ENCODE peak calls at places on chromosomes 2 and 18, in ten cellular contexts. K, Z, T, P, B, D, Q, H, R and U are unnamed samples.

GRCh38 chr2:224574423-224575084 is 10.6 kb downstream of the CUL3 start:
- DNase-seq in K (no peak), Z (no peak), T (no peak), P (no peak), B (no peak), D (no peak), Q (no peak), H (no peak), R (no peak), U (no peak)

GRCh38 chr2:187264612-187265011 is 183.4 kb downstream of the CALCRL start:
- DNase-seq in K (no peak), Z (no peak), T (no peak), P (no peak), B (no peak), D (no peak), Q (no peak), H (no peak), R (no peak), U (no peak)

GRCh38 chr2:25960396-25960795 is 21.9 kb downstream of the KIF3C start:
- DNase-seq in K (no peak), Z (no peak), T (no peak), P (no peak), B (no peak), D (no peak), Q (no peak), H (no peak), R (no peak), U (peak; percentile 53)

GRCh38 chr2:240557101-240557751 is 562 bp downstream of the ANKMY1 start:
- DNase-seq in K (no peak), Z (no peak), T (peak; percentile 58), P (no peak), B (no peak), D (no peak), Q (no peak), H (no peak), R (no peak), U (no peak)

GRCh38 chr2:113251118-113251517 is 27.6 kb downstream of the PAX8 start:
- DNase-seq in K (no peak), Z (no peak), T (no peak), P (no peak), B (no peak), D (no peak), Q (no peak), H (no peak), R (no peak), U (no peak)

GRCh38 chr18:43664487-43665008 is 387.3 kb upstream of the SYT4 start:
- DNase-seq in K (no peak), Z (no peak), T (no peak), P (no peak), B (no peak), D (no peak), Q (no peak), H (no peak), R (no peak), U (no peak)

GRCh38 chr2:219308142-219309093 is 783 bp downstream of the PTPRN start:
- DNase-seq in K (no peak), Z (no peak), T (peak; percentile 92), P (peak; percentile 80), B (peak; percentile 10), D (no peak), Q (peak; percentile 87), H (peak; percentile 79), R (peak; percentile 25), U (peak; percentile 62)

GRCh38 chr18:6719914-6720692 is 9.4 kb upstream of the ARHGAP28 start:
- DNase-seq in K (no peak), Z (no peak), T (no peak), P (no peak), B (no peak), D (no peak), Q (no peak), H (no peak), R (no peak), U (peak; percentile 25)

GRCh38 chr2:150484461-150484931 is 3.0 kb downstream of the RND3 start:
- DNase-seq in K (no peak), Z (no peak), T (peak; percentile 35), P (no peak), B (no peak), D (no peak), Q (no peak), H (no peak), R (no peak), U (peak; percentile 22)

GRCh38 chr2:148948865-148949264 is 73.8 kb downstream of the KIF5C start:
- DNase-seq in K (no peak), Z (no peak), T (peak; percentile 53), P (no peak), B (no peak), D (no peak), Q (no peak), H (no peak), R (no peak), U (no peak)

GRCh38 chr2:135694711-135695110 is 46.9 kb upstream of the UBXN4 start:
- DNase-seq in K (no peak), Z (no peak), T (no peak), P (peak; percentile 1), B (no peak), D (no peak), Q (no peak), H (no peak), R (no peak), U (no peak)

GRCh38 chr18:68713131-68713530 is 1.8 kb downstream of the TMX3 start:
- DNase-seq in K (no peak), Z (no peak), T (no peak), P (no peak), B (no peak), D (no peak), Q (no peak), H (no peak), R (no peak), U (no peak)

GRCh38 chr2:207558106-207558505 is 28.3 kb downstream of the CREB1 start:
- DNase-seq in K (peak; percentile 11), Z (no peak), T (no peak), P (no peak), B (no peak), D (no peak), Q (peak; percentile 31), H (no peak), R (no peak), U (no peak)